ENCODE peak calls at places on chromosomes 7 and 10, in nine cellular contexts. A, I, D, K, R, T, S, B and V are unnamed samples. For H3K4me1, the result is how much of the 10 kb centered on the place peaks cover.

GRCh38 chr7:2807846-2808772 is 36.0 kb downstream of the GNA12 start:
- DNase-seq in A (no peak), I (no peak), D (no peak), K (no peak), R (no peak), T (no peak), S (no peak), B (no peak), V (no peak)

GRCh38 chr10:22321831-22322662 is 1.1 kb downstream of the BMI1 start:
- DNase-seq in A (no peak), I (peak), D (no peak), K (peak), R (no peak), T (no peak), S (peak), B (no peak), V (no peak)

GRCh38 chr7:42831051-42831952 is 80.6 kb downstream of the C7orf25 start:
- DNase-seq in A (peak), I (no peak), D (peak), K (no peak), R (no peak), T (no peak), S (peak), B (no peak), V (peak)

GRCh38 chr10:35394934-35395333 is 58.6 kb downstream of the CCNY start:
- DNase-seq in A (peak), I (no peak), D (no peak), K (no peak), R (no peak), T (no peak), S (no peak), B (no peak), V (no peak)

GRCh38 chr7:94375713-94376112 is 19.0 kb upstream of the COL1A2 start:
- DNase-seq in A (no peak), I (no peak), D (no peak), K (no peak), R (no peak), T (no peak), S (no peak), B (no peak), V (no peak)

GRCh38 chr10:92544296-92544695 is 29.6 kb downstream of the IDE start:
- DNase-seq in A (peak), I (no peak), D (no peak), K (no peak), R (no peak), T (no peak), S (peak), B (peak), V (peak)

GRCh38 chr10:27742926-27743735 is 2.5 kb downstream of the MKX start:
- DNase-seq in A (peak), I (peak), D (peak), K (no peak), R (no peak), T (no peak), S (no peak), B (no peak), V (no peak)

GRCh38 chr10:46557319-46558140 is 1.1 kb upstream of the GPRIN2 start:
- DNase-seq in A (no peak), I (peak), D (peak), K (no peak), R (no peak), T (no peak), S (no peak), B (no peak), V (peak)

GRCh38 chr7:57769958-57770357 is 320.0 kb downstream of the ZNF716 start:
- DNase-seq in A (no peak), I (no peak), D (no peak), K (no peak), R (no peak), T (no peak), S (no peak), B (no peak), V (no peak)

GRCh38 chr7:64888561-64888900 is 14.5 kb upstream of the ZNF273 start:
- DNase-seq in A (no peak), I (peak), D (no peak), K (no peak), R (no peak), T (no peak), S (no peak), B (no peak), V (no peak)

GRCh38 chr10:70054902-70055301 is 2.3 kb downstream of the MACROH2A2 start:
- DNase-seq in A (peak), I (no peak), D (no peak), K (no peak), R (no peak), T (no peak), S (no peak), B (no peak), V (no peak)

GRCh38 chr7:126818393-126819196 is 434.1 kb downstream of the GRM8 start:
- DNase-seq in A (no peak), I (no peak), D (no peak), K (no peak), R (no peak), T (no peak), S (no peak), B (no peak), V (no peak)

GRCh38 chr10:59465089-59465488 is 102.7 kb upstream of the FAM13C start:
- DNase-seq in A (peak), I (no peak), D (no peak), K (no peak), R (no peak), T (no peak), S (no peak), B (no peak), V (peak)

GRCh38 chr10:35540296-35541164 is 64.6 kb upstream of the GJD4 start:
- DNase-seq in A (no peak), I (no peak), D (no peak), K (no peak), R (no peak), T (no peak), S (no peak), B (no peak), V (peak)

GRCh38 chr10:69061305-69062161 is 26.4 kb upstream of the SRGN start:
- DNase-seq in A (peak), I (peak), D (peak), K (no peak), R (peak), T (peak), S (peak), B (no peak), V (no peak)

GRCh38 chr10:70378122-70378521 is 4.3 kb downstream of the LRRC20 start:
- DNase-seq in A (peak), I (no peak), D (no peak), K (no peak), R (no peak), T (peak), S (peak), B (no peak), V (no peak)

GRCh38 chr10:44863344-44864041 is 47.6 kb upstream of the TMEM72 start:
- DNase-seq in A (peak), I (no peak), D (no peak), K (no peak), R (no peak), T (no peak), S (no peak), B (no peak), V (no peak)
- H3K4me3 ChIP-seq in A (peak), I (no peak), D (peak), K (no peak), R (no peak), T (no peak), S (no peak), B (no peak), V (no peak)

DNA sequence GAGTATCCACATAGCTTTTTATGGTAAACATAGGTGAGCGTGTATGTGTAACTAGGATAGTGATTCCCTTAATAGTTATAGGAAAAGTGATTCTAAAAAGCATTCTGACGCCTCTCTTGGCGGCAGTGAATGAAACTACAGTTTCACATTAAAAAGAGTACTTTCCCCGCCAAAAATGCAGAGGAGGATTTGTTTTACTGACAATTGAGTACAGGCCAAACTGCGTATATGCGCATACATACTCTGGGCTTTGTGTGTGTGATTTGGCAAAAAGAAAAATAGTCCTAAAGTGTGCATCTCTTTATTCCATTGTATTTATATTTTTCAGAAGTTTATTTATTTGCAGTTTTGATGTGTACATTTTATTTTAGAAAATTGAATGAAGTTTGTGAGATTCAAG is 10.3 kb downstream of the CUL1 start:
- DNase-seq in A (no peak), I (no peak), D (no peak), K (no peak), R (no peak), T (no peak), S (no peak), B (no peak), V (peak)
- H3K4me1 ChIP-seq in A (under half), I (under half), D (half or more), K (under half), R (half or more), T (under half), S (under half), B (under half), V (under half)

GRCh38 chr7:15555385-15555859 is 6.4 kb downstream of the AGMO start:
- DNase-seq in A (peak), I (no peak), D (no peak), K (no peak), R (no peak), T (no peak), S (no peak), B (no peak), V (no peak)

GRCh38 chr7:15558747-15559146 is 3.1 kb downstream of the AGMO start:
- DNase-seq in A (no peak), I (no peak), D (no peak), K (no peak), R (no peak), T (no peak), S (no peak), B (no peak), V (no peak)

GRCh38 chr7:15556706-15557105 is 5.1 kb downstream of the AGMO start:
- DNase-seq in A (no peak), I (no peak), D (no peak), K (no peak), R (no peak), T (no peak), S (no peak), B (no peak), V (no peak)

GRCh38 chr7:15557686-15558085 is 4.1 kb downstream of the AGMO start:
- DNase-seq in A (no peak), I (no peak), D (no peak), K (no peak), R (no peak), T (no peak), S (no peak), B (no peak), V (no peak)

GRCh38 chr7:15557186-15557585 is 4.6 kb downstream of the AGMO start:
- DNase-seq in A (no peak), I (no peak), D (no peak), K (no peak), R (no peak), T (no peak), S (no peak), B (no peak), V (no peak)
- H3K4me3 ChIP-seq in A (no peak), I (peak), D (peak), K (no peak), R (no peak), T (no peak), S (no peak), B (no peak), V (no peak)

DNA sequence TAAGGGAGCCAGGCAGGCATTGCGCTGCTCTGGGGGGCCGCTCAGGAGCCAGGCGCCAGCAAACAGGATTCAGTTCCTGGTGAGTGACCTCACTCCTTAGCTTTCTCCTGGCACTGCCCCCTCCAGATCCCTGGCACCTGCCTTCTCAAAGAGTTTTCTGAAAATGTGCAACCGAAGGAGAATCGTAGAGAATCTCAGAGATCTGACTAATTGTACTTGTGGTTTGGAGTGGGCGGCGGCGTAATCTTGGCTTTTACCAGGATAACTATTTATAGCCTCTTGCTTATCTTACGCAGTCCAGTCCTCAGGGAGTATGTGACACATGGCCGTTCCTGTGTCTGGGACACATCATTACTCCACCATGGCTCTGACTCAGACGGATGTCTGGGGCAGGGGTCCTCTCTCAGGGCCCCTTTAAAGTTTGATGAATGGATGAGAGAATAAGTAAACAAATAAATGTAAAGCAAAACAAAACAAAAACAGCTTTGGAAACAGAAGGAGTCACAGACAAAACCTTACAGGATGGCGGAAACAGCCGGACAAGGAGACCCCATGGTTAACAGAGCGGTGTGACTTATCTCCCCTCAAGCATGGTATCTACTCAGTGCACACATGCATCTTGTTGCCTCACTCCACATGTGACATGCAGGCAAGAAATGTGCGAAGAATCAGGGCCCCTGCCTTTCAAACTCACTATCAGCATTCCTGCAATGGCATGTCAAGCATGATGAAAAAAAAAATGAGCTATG is 99.7 kb downstream of the TNS3 start:
- DNase-seq in A (peak), I (peak), D (no peak), K (no peak), R (no peak), T (no peak), S (peak), B (no peak), V (no peak)
- H3K4me1 ChIP-seq in A (under half), I (half or more), D (half or more), K (under half), R (under half), T (half or more), S (half or more), B (under half), V (under half)

GRCh38 chr7:43869898-43870240 is 552 bp upstream of the MRPS24 start:
- DNase-seq in A (peak), I (no peak), D (no peak), K (no peak), R (no peak), T (no peak), S (peak), B (no peak), V (no peak)

GRCh38 chr7:43869018-43869897 is at the start of gene MRPS24:
- DNase-seq in A (peak), I (peak), D (peak), K (peak), R (peak), T (peak), S (peak), B (peak), V (peak)

GRCh38 chr7:43868681-43869017 is 668 bp downstream of the MRPS24 start:
- DNase-seq in A (no peak), I (no peak), D (no peak), K (no peak), R (no peak), T (no peak), S (no peak), B (no peak), V (no peak)

GRCh38 chr7:43870316-43870715 is 999 bp upstream of the MRPS24 start:
- DNase-seq in A (no peak), I (no peak), D (no peak), K (no peak), R (no peak), T (no peak), S (no peak), B (no peak), V (no peak)

GRCh38 chr7:43868181-43868580 is 1.1 kb downstream of the MRPS24 start:
- DNase-seq in A (no peak), I (no peak), D (no peak), K (no peak), R (no peak), T (no peak), S (no peak), B (no peak), V (no peak)
- H3K4me3 ChIP-seq in A (peak), I (peak), D (peak), K (peak), R (no peak), T (peak), S (peak), B (peak), V (peak)

GRCh38 chr7:129845972-129846327 is 106.8 kb downstream of the UBE2H start:
- DNase-seq in A (peak), I (no peak), D (no peak), K (no peak), R (no peak), T (peak), S (no peak), B (no peak), V (no peak)
- H3K4me1 ChIP-seq in A (under half), I (under half), D (half or more), K (under half), R (under half), T (under half), S (under half), B (under half), V (under half)

DNA sequence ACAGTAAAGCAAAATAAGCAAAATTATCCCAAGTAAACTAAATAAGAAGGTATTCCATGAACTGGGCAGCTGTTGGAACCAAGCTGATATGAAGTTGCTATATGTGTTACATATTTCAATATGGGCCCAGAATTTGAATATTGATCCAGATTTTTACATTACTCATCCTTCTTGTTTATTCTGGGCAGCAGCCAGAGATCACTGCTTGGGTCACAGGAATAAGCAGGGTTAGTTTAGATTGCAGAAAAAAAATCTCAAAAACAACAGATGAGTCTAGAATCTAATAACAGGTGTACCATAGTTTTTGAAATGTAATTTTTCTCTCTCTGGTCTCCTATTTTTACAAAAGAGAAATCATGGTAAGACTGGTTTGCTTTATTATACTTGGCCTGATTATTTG is 171.6 kb upstream of the NAMPT start:
- DNase-seq in A (no peak), I (no peak), D (no peak), K (no peak), R (no peak), T (no peak), S (no peak), B (no peak), V (no peak)
- H3K4me3 ChIP-seq in A (no peak), I (no peak), D (no peak), K (no peak), R (no peak), T (no peak), S (no peak), B (no peak), V (no peak)